ENCODE peak calls at places on chromosomes 4 and X, in eight cellular contexts. W is stimulated activated CD4-positive, alpha-beta T cell treated with anti-CD3 and anti-CD28 coated beads, TNF-alpha, amount 100 ng/mL, for 1 hour; P is LHCN-M2; D is GM12865; Z is activated CD8-positive, alpha-beta memory T cell treated with anti-CD3 and anti-CD28 coated beads for 48 hours; F is NCI-H82; O is left cardiac atrium; J is activated CD4-positive, alpha-beta T cell treated with anti-CD3 and anti-CD28 coated beads, Interleukin-2, amount 10 ng/mL, durations not matched to agents 7 days and 5 days. T is an unnamed sample.

GRCh38 chr4:15920723-15921591 is 17.6 kb downstream of the FGFBP1 start:
- DNase-seq in D (no peak), Z (no peak), J (no peak), P (peak; percentile 97), F (no peak), O (peak; percentile 90), W (no peak), T (peak; percentile 95)

GRCh38 chr4:175215208-175215607 is 297.1 kb downstream of the ADAM29 start:
- DNase-seq in W (no peak), O (no peak), F (no peak), Z (no peak), J (no peak), P (no peak), D (no peak), T (no peak)

GRCh38 chrX:101409043-101409442 is 1.0 kb downstream of the HNRNPH2 start:
- DNase-seq in D (no peak), W (no peak), O (no peak), J (no peak), F (peak; percentile 23), P (peak; percentile 12), Z (no peak), T (no peak)

GRCh38 chr4:141388483-141388882 is 167.8 kb downstream of the ZNF330 start:
- DNase-seq in D (no peak), P (no peak), O (no peak), W (no peak), F (no peak), J (no peak), Z (no peak), T (no peak)

GRCh38 chr4:64158648-64159326 is 250.5 kb downstream of the TECRL start:
- DNase-seq in F (peak; percentile 78), J (peak; percentile 73), Z (no peak), W (no peak), P (peak; percentile 18), D (peak; percentile 79), O (peak; percentile 60), T (peak; percentile 38)

GRCh38 chr4:184882276-184882675 is 56.5 kb upstream of the ACSL1 start:
- DNase-seq in W (no peak), J (no peak), D (no peak), Z (no peak), F (no peak), P (no peak), O (no peak), T (no peak)

GRCh38 chr4:173381610-173382009 is 10.9 kb downstream of the SAP30 start:
- DNase-seq in F (no peak), P (no peak), J (no peak), D (no peak), W (no peak), Z (no peak), O (no peak), T (no peak)

GRCh38 chr4:89820005-89820404 is 17.0 kb downstream of the SNCA start:
- DNase-seq in F (no peak), O (no peak), D (no peak), J (no peak), W (no peak), P (no peak), Z (no peak), T (no peak)

GRCh38 chrX:108537005-108537404 is 97.4 kb downstream of the COL4A5 start:
- DNase-seq in D (peak; percentile 27), P (peak; percentile 21), O (no peak), F (peak; percentile 65), J (peak; percentile 9), W (no peak), Z (no peak), T (no peak)

GRCh38 chrX:129523076-129524055 is at the start of gene SMARCA1:
- DNase-seq in F (peak; percentile 86), D (no peak), J (no peak), P (peak; percentile 17), W (no peak), O (peak; percentile 54), Z (no peak), T (no peak)